ENCODE peak calls at places on chromosomes 5 and 9, in ten cellular contexts. X is gastrocnemius medialis, P is AG04450, U is GM20000, L is upper lobe of right lung, S is cardiac muscle cell, Q is AG10803, G is GM06990, H is fibroblast of lung, T is lower lobe of right lung. Y is an unnamed sample.

GRCh38 chr9:20549053-20549452 is 73.2 kb downstream of the MLLT3 start:
- DNase-seq in L (no peak), U (no peak), T (no peak), P (no peak), H (no peak), G (no peak), X (no peak), Q (no peak), S (no peak), Y (no peak)

GRCh38 chr9:107720511-107720910 is 230.9 kb upstream of the KLF4 start:
- DNase-seq in P (no peak), Q (no peak), U (no peak), H (no peak), T (no peak), S (no peak), G (no peak), L (no peak), X (no peak), Y (no peak)

GRCh38 chr5:171951218-171951617 is 55.2 kb downstream of the FBXW11 start:
- DNase-seq in U (no peak), P (no peak), Q (no peak), T (no peak), H (no peak), G (no peak), L (no peak), X (no peak), S (no peak), Y (no peak)

GRCh38 chr9:123149067-123149466 is 115.6 kb downstream of the GPR21 start:
- DNase-seq in Q (no peak), L (no peak), T (no peak), U (no peak), P (no peak), X (no peak), G (no peak), H (no peak), S (no peak), Y (no peak)

GRCh38 chr5:168749391-168750100 is 170.4 kb upstream of the PANK3 start:
- DNase-seq in L (no peak), P (no peak), S (no peak), G (no peak), U (no peak), Q (no peak), X (no peak), T (no peak), H (no peak), Y (no peak)

GRCh38 chr5:2864515-2864914 is 113.0 kb upstream of the IRX2 start:
- DNase-seq in S (no peak), H (no peak), L (peak; percentile 45), Q (no peak), U (no peak), P (no peak), T (no peak), G (no peak), X (no peak), Y (no peak)

GRCh38 chr9:94622087-94622486 is 17.2 kb downstream of the FBP1 start:
- DNase-seq in X (no peak), H (no peak), L (no peak), G (no peak), P (no peak), Q (no peak), S (no peak), U (no peak), T (no peak), Y (no peak)

GRCh38 chr5:142000176-142000575 is 12.7 kb downstream of the GNPDA1 start:
- DNase-seq in T (no peak), S (no peak), P (no peak), H (no peak), X (no peak), U (no peak), Q (no peak), L (no peak), G (no peak), Y (no peak)

GRCh38 chr9:134618823-134619454 is 22.7 kb upstream of the COL5A1 start:
- DNase-seq in T (peak; percentile 20), S (no peak), P (no peak), U (no peak), X (peak; percentile 4), Q (no peak), H (no peak), G (no peak), L (peak; percentile 37), Y (no peak)

GRCh38 chr5:104513194-104513602 is 950.6 kb upstream of the NUDT12 start:
- DNase-seq in S (peak; percentile 41), L (no peak), T (no peak), G (no peak), X (no peak), P (no peak), H (peak; percentile 91), Q (peak; percentile 6), U (no peak), Y (no peak)

GRCh38 chr5:11251242-11251641 is 490.2 kb upstream of the DAP start:
- DNase-seq in X (no peak), H (peak; percentile 57), Q (peak; percentile 1), T (no peak), L (no peak), P (no peak), G (no peak), S (no peak), U (no peak), Y (no peak)

GRCh38 chr5:32474201-32474854 is 29.8 kb upstream of the ZFR start:
- DNase-seq in T (no peak), L (no peak), U (no peak), H (no peak), S (no peak), Q (no peak), G (no peak), X (no peak), P (no peak), Y (peak; percentile 25)

GRCh38 chr5:97037819-97038218 is 101.9 kb downstream of the LNPEP start:
- DNase-seq in T (no peak), L (no peak), G (no peak), X (no peak), P (no peak), U (no peak), Q (no peak), H (no peak), S (no peak), Y (no peak)

GRCh38 chr5:139644646-139645494 is 3.3 kb upstream of the CXXC5 start:
- DNase-seq in L (peak; percentile 16), G (no peak), T (no peak), U (no peak), Q (no peak), H (no peak), X (no peak), P (no peak), S (no peak), Y (no peak)

GRCh38 chr5:161002571-161003074 is 150.6 kb upstream of the ATP10B start:
- DNase-seq in P (no peak), G (no peak), T (no peak), L (no peak), X (no peak), S (no peak), H (no peak), U (no peak), Q (no peak), Y (no peak)

GRCh38 chr9:128358090-128358489 is 13.1 kb upstream of the URM1 start:
- DNase-seq in U (no peak), P (no peak), H (no peak), T (no peak), L (no peak), S (no peak), X (no peak), G (no peak), Q (no peak), Y (no peak)

GRCh38 chr5:74232281-74232680 is 408.2 kb downstream of the ENC1 start:
- DNase-seq in Q (peak; percentile 89), X (no peak), S (peak; percentile 36), H (peak; percentile 97), P (peak; percentile 59), U (no peak), T (no peak), G (no peak), L (no peak), Y (no peak)

GRCh38 chr9:133991964-133992779 is at the start of gene VAV2:
- DNase-seq in L (peak; percentile 87), Q (peak; percentile 63), P (no peak), S (peak; percentile 72), T (peak; percentile 83), X (no peak), G (peak; percentile 82), H (peak; percentile 66), U (peak; percentile 92), Y (no peak)

GRCh38 chr9:132319421-132320110 is 35.2 kb downstream of the SETX start:
- DNase-seq in H (peak; percentile 65), Q (no peak), P (no peak), T (no peak), X (no peak), L (no peak), U (no peak), G (no peak), S (peak; percentile 59), Y (no peak)

GRCh38 chr9:92609142-92609500 is 60.8 kb downstream of the IPPK start:
- DNase-seq in H (peak; percentile 39), X (no peak), T (no peak), U (no peak), G (no peak), L (no peak), Q (peak; percentile 62), P (no peak), S (peak; percentile 29), Y (no peak)

GRCh38 chr5:16737173-16737572 is 120.4 kb upstream of the RETREG1 start:
- DNase-seq in X (no peak), L (no peak), U (no peak), H (no peak), P (no peak), Q (no peak), S (no peak), T (no peak), G (no peak), Y (no peak)

GRCh38 chr5:91207248-91207647 is 175.9 kb downstream of the ARRDC3 start:
- DNase-seq in H (peak; percentile 57), P (no peak), U (no peak), Q (no peak), L (no peak), T (no peak), X (no peak), S (peak; percentile 21), G (no peak), Y (no peak)
- TF ChIP-seq CTCF in H (no peak), P (no peak), U (no peak), Q (no peak), L (no peak), T (no peak), X (no peak), S (no peak), G (no peak), Y (no peak)

GRCh38 chr9:19358691-19359090 is 21.3 kb downstream of the RPS6 start:
- DNase-seq in Q (no peak), U (no peak), L (no peak), G (no peak), P (no peak), S (no peak), T (no peak), H (no peak), X (no peak), Y (no peak)
- TF ChIP-seq CTCF in Q (no peak), U (no peak), L (no peak), G (no peak), P (no peak), S (no peak), T (no peak), H (no peak), X (no peak), Y (no peak)

GRCh38 chr9:81683704-81684103 is 5.6 kb downstream of the TLE1 start:
- DNase-seq in P (no peak), H (no peak), S (no peak), T (no peak), X (no peak), L (no peak), U (no peak), Q (no peak), G (no peak), Y (no peak)
- TF ChIP-seq CTCF in P (no peak), H (no peak), S (no peak), T (no peak), X (no peak), L (no peak), U (no peak), Q (no peak), G (no peak), Y (no peak)

GRCh38 chr5:178145965-178146820 is 7.5 kb downstream of the NHP2 start:
- DNase-seq in L (peak; percentile 81), H (peak; percentile 23), Q (peak; percentile 26), G (peak; percentile 51), X (peak; percentile 53), T (peak; percentile 79), S (peak; percentile 49), U (peak; percentile 79), P (no peak), Y (no peak)
- TF ChIP-seq CTCF in L (peak; percentile 65), H (peak; percentile 53), Q (peak; percentile 67), G (peak; percentile 89), X (peak; percentile 66), T (peak; percentile 76), S (peak; percentile 71), U (peak; percentile 62), P (peak; percentile 77), Y (peak; percentile 85)